ENCODE peak calls at places on chromosome 6, in seven cellular contexts. W, Y, F, E, C, B and Z are unnamed samples.

GRCh38 chr6:108989700-108990099 is 104.9 kb downstream of the SESN1 start:
- DNase-seq in W (no peak), Y (no peak), F (no peak), E (no peak), C (no peak), B (no peak), Z (no peak)

GRCh38 chr6:43723737-43724295 is 36.2 kb upstream of the MRPS18A start:
- DNase-seq in W (peak; percentile 67), Y (peak; percentile 82), F (peak; percentile 63), E (peak; percentile 84), C (no peak), B (peak; percentile 86), Z (peak; percentile 75)

GRCh38 chr6:37990762-37991525 is 171.4 kb downstream of the ZFAND3 start:
- DNase-seq in W (no peak), Y (no peak), F (peak; percentile 83), E (peak; percentile 66), C (peak; percentile 63), B (no peak), Z (no peak)

GRCh38 chr6:1756472-1757129 is 146.9 kb downstream of the FOXC1 start:
- DNase-seq in W (no peak), Y (no peak), F (no peak), E (no peak), C (no peak), B (no peak), Z (no peak)

GRCh38 chr6:148492654-148493290 is 150.1 kb downstream of the SASH1 start:
- DNase-seq in W (no peak), Y (no peak), F (no peak), E (no peak), C (no peak), B (no peak), Z (no peak)

GRCh38 chr6:113047932-113048331 is 700.8 kb downstream of the RFPL4B start:
- DNase-seq in W (no peak), Y (no peak), F (no peak), E (no peak), C (no peak), B (no peak), Z (no peak)

GRCh38 chr6:44285552-44286284 is 15.5 kb downstream of the TMEM151B start:
- DNase-seq in W (no peak), Y (no peak), F (peak; percentile 40), E (no peak), C (no peak), B (no peak), Z (no peak)

GRCh38 chr6:105492706-105493673 is 90.1 kb upstream of the PREP start:
- DNase-seq in W (no peak), Y (peak; percentile 53), F (no peak), E (no peak), C (no peak), B (no peak), Z (no peak)

GRCh38 chr6:158347335-158347734 is 35.1 kb downstream of the TULP4 start:
- DNase-seq in W (no peak), Y (no peak), F (no peak), E (no peak), C (no peak), B (no peak), Z (no peak)

GRCh38 chr6:99641270-99641669 is 34.6 kb downstream of the PRDM13 start:
- DNase-seq in W (no peak), Y (no peak), F (no peak), E (peak; percentile 52), C (no peak), B (no peak), Z (no peak)

GRCh38 chr6:169789146-169789943 is 37.9 kb downstream of the ERMARD start:
- DNase-seq in W (no peak), Y (no peak), F (no peak), E (peak; percentile 51), C (no peak), B (no peak), Z (no peak)

GRCh38 chr6:139981810-139982550 is 607.5 kb upstream of the CITED2 start:
- DNase-seq in W (no peak), Y (no peak), F (peak; percentile 84), E (peak; percentile 82), C (no peak), B (no peak), Z (no peak)

GRCh38 chr6:84967389-84967788 is 203.0 kb upstream of the TBX18 start:
- DNase-seq in W (no peak), Y (peak; percentile 9), F (peak; percentile 58), E (peak; percentile 61), C (no peak), B (no peak), Z (peak; percentile 21)

GRCh38 chr6:165662671-165663282 is at the start of gene PDE10A:
- DNase-seq in W (no peak), Y (peak; percentile 25), F (peak; percentile 82), E (peak; percentile 85), C (no peak), B (no peak), Z (no peak)

GRCh38 chr6:122580731-122581130 is 29.5 kb upstream of the PKIB start:
- DNase-seq in W (no peak), Y (no peak), F (no peak), E (no peak), C (no peak), B (no peak), Z (peak; percentile 29)

GRCh38 chr6:2958331-2958711 is 13.0 kb downstream of the SERPINB6 start:
- DNase-seq in W (no peak), Y (no peak), F (no peak), E (no peak), C (no peak), B (no peak), Z (no peak)

GRCh38 chr6:32845381-32845884 is 1.6 kb upstream of the PSMB8 start:
- DNase-seq in W (peak; percentile 80), Y (peak; percentile 43), F (no peak), E (no peak), C (no peak), B (peak; percentile 68), Z (no peak)

GRCh38 chr6:167796668-167797031 is 30.1 kb upstream of the AFDN start:
- DNase-seq in W (no peak), Y (no peak), F (no peak), E (peak; percentile 45), C (no peak), B (no peak), Z (no peak)

GRCh38 chr6:95795927-95796326 is 218.6 kb downstream of the MANEA start:
- DNase-seq in W (no peak), Y (no peak), F (no peak), E (no peak), C (no peak), B (no peak), Z (no peak)

GRCh38 chr6:160215232-160215631 is 43.4 kb downstream of the SLC22A2 start:
- DNase-seq in W (no peak), Y (no peak), F (no peak), E (no peak), C (no peak), B (no peak), Z (no peak)

GRCh38 chr6:6610031-6610591 is 21.6 kb downstream of the LY86 start:
- DNase-seq in W (no peak), Y (peak; percentile 71), F (no peak), E (no peak), C (no peak), B (no peak), Z (no peak)

GRCh38 chr6:135592276-135592675 is 94.7 kb upstream of the AHI1 start:
- DNase-seq in W (no peak), Y (no peak), F (no peak), E (no peak), C (peak; percentile 52), B (no peak), Z (no peak)

GRCh38 chr6:16985484-16986284 is 116.2 kb upstream of the STMND1 start:
- DNase-seq in W (no peak), Y (no peak), F (no peak), E (no peak), C (peak; percentile 87), B (no peak), Z (peak; percentile 1)

GRCh38 chr6:151704383-151704782 is 103.1 kb upstream of the ESR1 start:
- DNase-seq in W (no peak), Y (no peak), F (no peak), E (no peak), C (no peak), B (peak; percentile 66), Z (no peak)

GRCh38 chr6:153231048-153231635 is 100.1 kb upstream of the RGS17 start:
- DNase-seq in W (no peak), Y (peak; percentile 6), F (peak; percentile 65), E (peak; percentile 76), C (no peak), B (peak; percentile 49), Z (peak; percentile 7)

GRCh38 chr6:113457156-113457555 is 400.0 kb upstream of the MARCKS start:
- DNase-seq in W (no peak), Y (no peak), F (no peak), E (no peak), C (peak; percentile 93), B (no peak), Z (no peak)

GRCh38 chr6:152428126-152428525 is 209.0 kb downstream of the SYNE1 start:
- DNase-seq in W (no peak), Y (no peak), F (peak; percentile 91), E (peak; percentile 72), C (no peak), B (no peak), Z (no peak)

GRCh38 chr6:106084106-106084963 is 1.8 kb upstream of the PRDM1 start:
- DNase-seq in W (no peak), Y (peak; percentile 74), F (peak; percentile 56), E (peak; percentile 80), C (no peak), B (no peak), Z (peak; percentile 77)

GRCh38 chr6:125957845-125958244 is 1.3 kb downstream of the HINT3 start:
- DNase-seq in W (no peak), Y (peak; percentile 28), F (no peak), E (no peak), C (no peak), B (no peak), Z (peak; percentile 45)

GRCh38 chr6:163872335-163872734 is 457.8 kb downstream of the QKI start:
- DNase-seq in W (no peak), Y (no peak), F (no peak), E (no peak), C (peak; percentile 94), B (no peak), Z (no peak)

GRCh38 chr6:122615409-122615808 is 5.2 kb downstream of the PKIB start:
- DNase-seq in W (no peak), Y (no peak), F (no peak), E (no peak), C (no peak), B (no peak), Z (no peak)

GRCh38 chr6:30757261-30757935 is 13.1 kb upstream of the IER3 start:
- DNase-seq in W (no peak), Y (no peak), F (no peak), E (no peak), C (no peak), B (no peak), Z (no peak)

GRCh38 chr6:17962436-17963031 is 24.9 kb downstream of the KIF13A start:
- DNase-seq in W (no peak), Y (no peak), F (no peak), E (peak; percentile 99), C (peak; percentile 92), B (no peak), Z (peak; percentile 83)

GRCh38 chr6:98137391-98137790 is 697.0 kb upstream of the POU3F2 start:
- DNase-seq in W (no peak), Y (no peak), F (no peak), E (no peak), C (no peak), B (no peak), Z (no peak)

GRCh38 chr6:33277663-33278391 is 904 bp downstream of the B3GALT4 start:
- DNase-seq in W (no peak), Y (peak; percentile 53), F (no peak), E (no peak), C (no peak), B (peak; percentile 40), Z (no peak)

GRCh38 chr6:5220436-5220835 is 40.3 kb downstream of the LYRM4 start:
- DNase-seq in W (no peak), Y (no peak), F (no peak), E (no peak), C (no peak), B (no peak), Z (no peak)

GRCh38 chr6:52552278-52552643 is 24.6 kb downstream of the TRAM2 start:
- DNase-seq in W (no peak), Y (peak; percentile 59), F (no peak), E (no peak), C (no peak), B (no peak), Z (no peak)

GRCh38 chr6:1770435-1770843 is 160.7 kb downstream of the FOXC1 start:
- DNase-seq in W (no peak), Y (no peak), F (no peak), E (no peak), C (no peak), B (peak; percentile 41), Z (no peak)